ENCODE peak calls at places on chromosomes 7 and 10, in six cellular contexts. One of them, this sample, is unnamed.

GRCh38 chr7:140390034-140390433 is 8.3 kb downstream of the SLC37A3 start:
- DNase-seq in AG08396: no peak
- DNase-seq in astrocyte: no peak
- DNase-seq in anterior cingulate cortex: no peak
- DNase-seq in germinal center: peak
- DNase-seq in stromal cell of bone marrow: no peak
- DNase-seq in this sample: no peak

GRCh38 chr7:124784879-124785818 is 19.6 kb upstream of the GPR37 start:
- DNase-seq in astrocyte: peak
- DNase-seq in AG08396: peak
- DNase-seq in stromal cell of bone marrow: peak
- DNase-seq in germinal center: peak
- DNase-seq in anterior cingulate cortex: peak
- DNase-seq in this sample: no peak

GRCh38 chr7:105618016-105618296 is 36.7 kb upstream of the EFCAB10 start:
- DNase-seq in stromal cell of bone marrow: no peak
- DNase-seq in AG08396: no peak
- DNase-seq in anterior cingulate cortex: no peak
- DNase-seq in germinal center: no peak
- DNase-seq in astrocyte: no peak
- DNase-seq in this sample: no peak

GRCh38 chr10:121516483-121516882 is 81.8 kb downstream of the FGFR2 start:
- DNase-seq in stromal cell of bone marrow: no peak
- DNase-seq in anterior cingulate cortex: no peak
- DNase-seq in AG08396: no peak
- DNase-seq in astrocyte: no peak
- DNase-seq in germinal center: no peak
- DNase-seq in this sample: no peak

GRCh38 chr10:44045020-44045419 is 339.9 kb downstream of the CXCL12 start:
- DNase-seq in astrocyte: no peak
- DNase-seq in anterior cingulate cortex: no peak
- DNase-seq in germinal center: no peak
- DNase-seq in stromal cell of bone marrow: no peak
- DNase-seq in AG08396: no peak
- DNase-seq in this sample: no peak

GRCh38 chr7:55534262-55534915 is 37.9 kb downstream of the VOPP1 start:
- DNase-seq in astrocyte: peak
- DNase-seq in germinal center: peak
- DNase-seq in AG08396: peak
- DNase-seq in stromal cell of bone marrow: peak
- DNase-seq in anterior cingulate cortex: no peak
- DNase-seq in this sample: no peak

GRCh38 chr7:91875851-91876250 is 4.7 kb downstream of the MTERF1 start:
- DNase-seq in germinal center: no peak
- DNase-seq in astrocyte: no peak
- DNase-seq in AG08396: no peak
- DNase-seq in stromal cell of bone marrow: no peak
- DNase-seq in anterior cingulate cortex: no peak
- DNase-seq in this sample: no peak

GRCh38 chr10:103455235-103455634 is 3.1 kb upstream of the CALHM2 start:
- DNase-seq in AG08396: no peak
- DNase-seq in germinal center: no peak
- DNase-seq in stromal cell of bone marrow: no peak
- DNase-seq in astrocyte: no peak
- DNase-seq in anterior cingulate cortex: no peak
- DNase-seq in this sample: no peak

GRCh38 chr10:43981232-43981631 is 332.6 kb upstream of the ZNF32 start:
- DNase-seq in anterior cingulate cortex: no peak
- DNase-seq in germinal center: no peak
- DNase-seq in AG08396: no peak
- DNase-seq in astrocyte: no peak
- DNase-seq in stromal cell of bone marrow: no peak
- DNase-seq in this sample: no peak

GRCh38 chr7:50679218-50680007 is 103.3 kb downstream of the GRB10 start:
- DNase-seq in astrocyte: peak
- DNase-seq in germinal center: peak
- DNase-seq in anterior cingulate cortex: no peak
- DNase-seq in AG08396: peak
- DNase-seq in stromal cell of bone marrow: peak
- DNase-seq in this sample: no peak

GRCh38 chr10:52066383-52066782 is 247.7 kb upstream of the DKK1 start:
- DNase-seq in stromal cell of bone marrow: no peak
- DNase-seq in anterior cingulate cortex: no peak
- DNase-seq in AG08396: no peak
- DNase-seq in astrocyte: no peak
- DNase-seq in germinal center: no peak
- DNase-seq in this sample: no peak

GRCh38 chr10:76393875-76394706 is 962.7 kb downstream of the LRMDA start:
- DNase-seq in astrocyte: no peak
- DNase-seq in AG08396: no peak
- DNase-seq in anterior cingulate cortex: no peak
- DNase-seq in stromal cell of bone marrow: peak
- DNase-seq in germinal center: no peak
- DNase-seq in this sample: no peak

GRCh38 chr10:14407567-14407966 is 76.8 kb upstream of the FRMD4A start:
- DNase-seq in germinal center: no peak
- DNase-seq in astrocyte: peak
- DNase-seq in anterior cingulate cortex: no peak
- DNase-seq in AG08396: no peak
- DNase-seq in stromal cell of bone marrow: no peak
- DNase-seq in this sample: no peak

GRCh38 chr10:124417846-124418725 is 637 bp downstream of the OAT start:
- DNase-seq in stromal cell of bone marrow: peak
- DNase-seq in anterior cingulate cortex: peak
- DNase-seq in AG08396: peak
- DNase-seq in astrocyte: peak
- DNase-seq in germinal center: peak
- DNase-seq in this sample: peak

GRCh38 chr7:6536262-6536770 is 14.9 kb downstream of the GRID2IP start:
- DNase-seq in stromal cell of bone marrow: no peak
- DNase-seq in AG08396: no peak
- DNase-seq in anterior cingulate cortex: no peak
- DNase-seq in astrocyte: no peak
- DNase-seq in germinal center: no peak
- DNase-seq in this sample: no peak

GRCh38 chr7:103131225-103131624 is 17.7 kb downstream of the NAPEPLD start:
- DNase-seq in astrocyte: no peak
- DNase-seq in AG08396: no peak
- DNase-seq in stromal cell of bone marrow: no peak
- DNase-seq in germinal center: no peak
- DNase-seq in anterior cingulate cortex: no peak
- DNase-seq in this sample: no peak

GRCh38 chr7:12257582-12257981 is 46.5 kb downstream of the TMEM106B start:
- DNase-seq in germinal center: peak
- DNase-seq in AG08396: peak
- DNase-seq in stromal cell of bone marrow: peak
- DNase-seq in anterior cingulate cortex: no peak
- DNase-seq in astrocyte: peak
- DNase-seq in this sample: no peak

GRCh38 chr10:17430647-17431355 is 23.6 kb downstream of the ST8SIA6 start:
- DNase-seq in AG08396: peak
- DNase-seq in stromal cell of bone marrow: peak
- DNase-seq in anterior cingulate cortex: peak
- DNase-seq in astrocyte: peak
- DNase-seq in germinal center: peak
- DNase-seq in this sample: peak

GRCh38 chr7:29381206-29382094 is 182.2 kb upstream of the PRR15 start:
- DNase-seq in AG08396: no peak
- DNase-seq in germinal center: no peak
- DNase-seq in anterior cingulate cortex: no peak
- DNase-seq in astrocyte: no peak
- DNase-seq in stromal cell of bone marrow: no peak
- DNase-seq in this sample: no peak

GRCh38 chr7:142908921-142909870 is 23.7 kb upstream of the TRPV6 start:
- DNase-seq in germinal center: peak
- DNase-seq in stromal cell of bone marrow: no peak
- DNase-seq in anterior cingulate cortex: no peak
- DNase-seq in astrocyte: no peak
- DNase-seq in AG08396: no peak
- DNase-seq in this sample: no peak

GRCh38 chr7:19957664-19958063 is 184.2 kb upstream of the TMEM196 start:
- DNase-seq in germinal center: no peak
- DNase-seq in anterior cingulate cortex: no peak
- DNase-seq in astrocyte: peak
- DNase-seq in stromal cell of bone marrow: peak
- DNase-seq in AG08396: no peak
- DNase-seq in this sample: no peak

GRCh38 chr10:1406172-1406975 is 331.0 kb downstream of the ADARB2 start:
- DNase-seq in germinal center: no peak
- DNase-seq in AG08396: no peak
- DNase-seq in anterior cingulate cortex: no peak
- DNase-seq in stromal cell of bone marrow: no peak
- DNase-seq in astrocyte: no peak
- DNase-seq in this sample: no peak

GRCh38 chr7:116315293-116315692 is 105.0 kb downstream of the TES start:
- DNase-seq in stromal cell of bone marrow: no peak
- DNase-seq in anterior cingulate cortex: no peak
- DNase-seq in AG08396: no peak
- DNase-seq in germinal center: no peak
- DNase-seq in astrocyte: peak
- DNase-seq in this sample: no peak

GRCh38 chr10:112639291-112639690 is 192.3 kb downstream of the VTI1A start:
- DNase-seq in germinal center: no peak
- DNase-seq in astrocyte: peak
- DNase-seq in stromal cell of bone marrow: no peak
- DNase-seq in anterior cingulate cortex: no peak
- DNase-seq in AG08396: no peak
- DNase-seq in this sample: no peak

GRCh38 chr10:9214618-9215017 is 1160.1 kb downstream of the GATA3 start:
- DNase-seq in germinal center: no peak
- DNase-seq in astrocyte: no peak
- DNase-seq in stromal cell of bone marrow: no peak
- DNase-seq in AG08396: no peak
- DNase-seq in anterior cingulate cortex: no peak
- DNase-seq in this sample: no peak

GRCh38 chr7:148852272-148852671 is 31.8 kb downstream of the EZH2 start:
- DNase-seq in astrocyte: no peak
- DNase-seq in anterior cingulate cortex: no peak
- DNase-seq in AG08396: no peak
- DNase-seq in stromal cell of bone marrow: no peak
- DNase-seq in germinal center: no peak
- DNase-seq in this sample: no peak

GRCh38 chr7:36661135-36661840 is 63.0 kb downstream of the AOAH start:
- DNase-seq in germinal center: no peak
- DNase-seq in anterior cingulate cortex: no peak
- DNase-seq in astrocyte: peak
- DNase-seq in AG08396: no peak
- DNase-seq in stromal cell of bone marrow: no peak
- DNase-seq in this sample: no peak

GRCh38 chr7:28203498-28204240 is 23.1 kb upstream of the JAZF1 start:
- DNase-seq in AG08396: no peak
- DNase-seq in astrocyte: peak
- DNase-seq in stromal cell of bone marrow: no peak
- DNase-seq in anterior cingulate cortex: no peak
- DNase-seq in germinal center: no peak
- DNase-seq in this sample: no peak

GRCh38 chr7:27169658-27170493 is 4.2 kb downstream of the HOXA10 start:
- DNase-seq in germinal center: no peak
- DNase-seq in stromal cell of bone marrow: no peak
- DNase-seq in AG08396: no peak
- DNase-seq in anterior cingulate cortex: no peak
- DNase-seq in astrocyte: no peak
- DNase-seq in this sample: no peak

GRCh38 chr10:108783897-108784296 is 1139.4 kb downstream of the XPNPEP1 start:
- DNase-seq in germinal center: peak
- DNase-seq in AG08396: no peak
- DNase-seq in astrocyte: peak
- DNase-seq in anterior cingulate cortex: peak
- DNase-seq in stromal cell of bone marrow: no peak
- DNase-seq in this sample: no peak

GRCh38 chr10:69056536-69057260 is 31.2 kb upstream of the SRGN start:
- DNase-seq in astrocyte: no peak
- DNase-seq in anterior cingulate cortex: no peak
- DNase-seq in stromal cell of bone marrow: no peak
- DNase-seq in AG08396: no peak
- DNase-seq in germinal center: no peak
- DNase-seq in this sample: no peak